ENCODE peak calls at places on chromosomes 6 and 20, in nine cellular contexts. E is mesendoderm, P is BJ, T is A673, F is skeletal muscle cell, L is foreskin fibroblast, G is lower leg skin, H is NB4, A is IMR-90. U is an unnamed sample.

GRCh38 chr6:40042232-40042631 is 108.0 kb upstream of the MOCS1 start:
- DNase-seq in E (no peak), P (no peak), T (no peak), F (no peak), L (no peak), G (no peak), H (peak), A (no peak), U (no peak)

GRCh38 chr6:137332637-137333228 is 113.5 kb upstream of the IFNGR1 start:
- DNase-seq in E (peak), P (peak), T (peak), F (no peak), L (no peak), G (no peak), H (no peak), A (no peak), U (no peak)

GRCh38 chr6:170162011-170162770 is 128.7 kb downstream of the DLL1 start:
- DNase-seq in E (no peak), P (no peak), T (no peak), F (no peak), L (no peak), G (no peak), H (peak), A (no peak), U (no peak)

GRCh38 chr20:2709205-2709981 is 16.8 kb downstream of the EBF4 start:
- DNase-seq in E (no peak), P (no peak), T (no peak), F (no peak), L (no peak), G (peak), H (no peak), A (no peak), U (no peak)

GRCh38 chr20:21053002-21053762 is 53.0 kb downstream of the LINC00237 start:
- DNase-seq in E (peak), P (no peak), T (peak), F (no peak), L (no peak), G (no peak), H (peak), A (no peak), U (no peak)

GRCh38 chr20:18133962-18134361 is 3.7 kb upstream of the KAT14 start:
- DNase-seq in E (no peak), P (no peak), T (no peak), F (no peak), L (no peak), G (no peak), H (no peak), A (no peak), U (no peak)

GRCh38 chr20:23340524-23340923 is 10.1 kb upstream of the NXT1 start:
- DNase-seq in E (peak), P (no peak), T (peak), F (no peak), L (peak), G (peak), H (peak), A (peak), U (peak)

GRCh38 chr6:68642977-68643376 is 7.9 kb downstream of the ADGRB3 start:
- DNase-seq in E (no peak), P (no peak), T (no peak), F (no peak), L (no peak), G (no peak), H (no peak), A (no peak), U (no peak)

GRCh38 chr6:4008324-4009047 is 70.5 kb downstream of the FAM217A start:
- DNase-seq in E (peak), P (peak), T (peak), F (peak), L (peak), G (no peak), H (peak), A (peak), U (peak)

GRCh38 chr20:45318948-45319347 is 10.8 kb upstream of the MATN4 start:
- DNase-seq in E (no peak), P (no peak), T (no peak), F (no peak), L (no peak), G (no peak), H (peak), A (no peak), U (no peak)

GRCh38 chr6:35049885-35050284 is 91.3 kb downstream of the TCP11 start:
- DNase-seq in E (no peak), P (peak), T (no peak), F (peak), L (peak), G (no peak), H (peak), A (peak), U (no peak)

GRCh38 chr6:96990989-96991388 is 66.5 kb downstream of the KLHL32 start:
- DNase-seq in E (no peak), P (no peak), T (no peak), F (no peak), L (no peak), G (no peak), H (no peak), A (no peak), U (no peak)

GRCh38 chr6:7827142-7827541 is 83.4 kb downstream of the TXNDC5 start:
- DNase-seq in E (no peak), P (no peak), T (no peak), F (peak), L (peak), G (no peak), H (no peak), A (peak), U (no peak)

GRCh38 chr20:46311039-46311650 is 2.8 kb upstream of the CDH22 start:
- DNase-seq in E (no peak), P (no peak), T (no peak), F (no peak), L (peak), G (no peak), H (peak), A (no peak), U (peak)

GRCh38 chr6:165676435-165677068 is 13.5 kb upstream of the PDE10A start:
- DNase-seq in E (no peak), P (no peak), T (no peak), F (no peak), L (no peak), G (no peak), H (no peak), A (peak), U (no peak)

GRCh38 chr6:1613631-1614447 is 4.1 kb downstream of the FOXC1 start:
- DNase-seq in E (peak), P (no peak), T (no peak), F (no peak), L (no peak), G (peak), H (peak), A (peak), U (no peak)

GRCh38 chr6:166446567-166447065 is 63.9 kb upstream of the MPC1 start:
- DNase-seq in E (peak), P (no peak), T (no peak), F (no peak), L (no peak), G (no peak), H (no peak), A (peak), U (no peak)

GRCh38 chr6:12132351-12133222 is 120.5 kb downstream of the HIVEP1 start:
- DNase-seq in E (no peak), P (no peak), T (no peak), F (no peak), L (no peak), G (no peak), H (no peak), A (peak), U (no peak)

GRCh38 chr6:112016335-112016734 is 37.6 kb upstream of the CCN6 start:
- DNase-seq in E (no peak), P (no peak), T (no peak), F (no peak), L (no peak), G (no peak), H (no peak), A (peak), U (no peak)

GRCh38 chr6:47479874-47480273 is 2.3 kb downstream of the CD2AP start:
- DNase-seq in E (no peak), P (no peak), T (no peak), F (no peak), L (no peak), G (no peak), H (no peak), A (no peak), U (no peak)

GRCh38 chr20:61251529-61252393 is at the start of gene CDH4:
- DNase-seq in E (peak), P (no peak), T (peak), F (no peak), L (no peak), G (no peak), H (no peak), A (no peak), U (no peak)

GRCh38 chr6:38713812-38714211 is 1.3 kb upstream of the DNAH8 start:
- DNase-seq in E (no peak), P (no peak), T (no peak), F (no peak), L (no peak), G (no peak), H (peak), A (no peak), U (no peak)

GRCh38 chr20:43389231-43389630 is 68.5 kb upstream of the SRSF6 start:
- DNase-seq in E (no peak), P (no peak), T (peak), F (no peak), L (no peak), G (no peak), H (no peak), A (no peak), U (peak)

GRCh38 chr20:33653900-33654596 is 8.1 kb upstream of the C20orf144 start:
- DNase-seq in E (peak), P (no peak), T (no peak), F (no peak), L (no peak), G (peak), H (no peak), A (no peak), U (peak)

GRCh38 chr20:43832096-43832816 is 82.4 kb upstream of the TOX2 start:
- DNase-seq in E (no peak), P (no peak), T (no peak), F (no peak), L (no peak), G (peak), H (no peak), A (no peak), U (no peak)

GRCh38 chr20:5735845-5736530 is 14.2 kb upstream of the SHLD1 start:
- DNase-seq in E (no peak), P (no peak), T (peak), F (no peak), L (peak), G (no peak), H (no peak), A (peak), U (no peak)

GRCh38 chr6:1993049-1993448 is 252.4 kb downstream of the GMDS start:
- DNase-seq in E (no peak), P (no peak), T (no peak), F (no peak), L (no peak), G (no peak), H (no peak), A (peak), U (no peak)

GRCh38 chr20:32189691-32190607 is 17.6 kb downstream of the PLAGL2 start:
- DNase-seq in E (peak), P (no peak), T (peak), F (no peak), L (peak), G (peak), H (no peak), A (peak), U (no peak)

GRCh38 chr20:11970243-11970836 is 52.6 kb downstream of the BTBD3 start:
- DNase-seq in E (no peak), P (no peak), T (no peak), F (no peak), L (no peak), G (no peak), H (no peak), A (no peak), U (no peak)

GRCh38 chr6:159679091-159680077 is 13.7 kb downstream of the SOD2 start:
- DNase-seq in E (no peak), P (no peak), T (no peak), F (no peak), L (no peak), G (no peak), H (no peak), A (peak), U (no peak)

GRCh38 chr6:66210964-66211363 is 503.9 kb upstream of the EYS start:
- DNase-seq in E (peak), P (no peak), T (no peak), F (no peak), L (no peak), G (no peak), H (peak), A (no peak), U (no peak)

GRCh38 chr6:132261354-132261753 is 139.9 kb downstream of the MOXD1 start:
- DNase-seq in E (no peak), P (no peak), T (no peak), F (peak), L (no peak), G (no peak), H (no peak), A (peak), U (no peak)

GRCh38 chr6:21115111-21115510 is 478.4 kb upstream of the SOX4 start:
- DNase-seq in E (no peak), P (no peak), T (peak), F (no peak), L (peak), G (no peak), H (no peak), A (peak), U (no peak)

GRCh38 chr6:13605634-13606033 is 9.5 kb upstream of the NOL7 start:
- DNase-seq in E (no peak), P (no peak), T (no peak), F (no peak), L (no peak), G (no peak), H (no peak), A (no peak), U (no peak)

GRCh38 chr6:145924600-145924999 is 39.6 kb downstream of the SHPRH start:
- DNase-seq in E (no peak), P (no peak), T (no peak), F (no peak), L (no peak), G (no peak), H (no peak), A (no peak), U (no peak)

GRCh38 chr20:49886571-49887203 is 28.6 kb downstream of the SPATA2 start:
- DNase-seq in E (no peak), P (no peak), T (no peak), F (no peak), L (no peak), G (no peak), H (no peak), A (no peak), U (no peak)

GRCh38 chr6:169909113-169909512 is 157.7 kb downstream of the ERMARD start:
- DNase-seq in E (no peak), P (no peak), T (no peak), F (no peak), L (no peak), G (no peak), H (no peak), A (no peak), U (no peak)

GRCh38 chr6:41732601-41733348 is 2.6 kb downstream of the TFEB start:
- DNase-seq in E (peak), P (no peak), T (no peak), F (no peak), L (no peak), G (no peak), H (peak), A (no peak), U (no peak)
- H3K4me3 ChIP-seq in E (no peak), P (peak), T (no peak), F (no peak), L (peak), G (no peak), H (no peak), A (no peak), U (no peak)

GRCh38 chr20:25539742-25540201 is 45.6 kb downstream of the NINL start:
- DNase-seq in E (no peak), P (no peak), T (no peak), F (no peak), L (no peak), G (peak), H (no peak), A (peak), U (no peak)
- H3K4me3 ChIP-seq in E (no peak), P (peak), T (peak), F (peak), L (peak), G (no peak), H (no peak), A (no peak), U (no peak)

GRCh38 chr20:41316602-41317535 is 662 bp downstream of the ZHX3 start:
- DNase-seq in E (peak), P (no peak), T (peak), F (no peak), L (peak), G (peak), H (peak), A (peak), U (no peak)

GRCh38 chr20:41321003-41321402 is 3.5 kb upstream of the ZHX3 start:
- DNase-seq in E (no peak), P (no peak), T (no peak), F (no peak), L (no peak), G (no peak), H (peak), A (no peak), U (no peak)

GRCh38 chr20:41317536-41318270 is at the start of gene ZHX3:
- DNase-seq in E (peak), P (peak), T (peak), F (peak), L (peak), G (peak), H (peak), A (peak), U (peak)

GRCh38 chr20:41316009-41316408 is 1.5 kb downstream of the ZHX3 start:
- DNase-seq in E (no peak), P (no peak), T (no peak), F (no peak), L (no peak), G (no peak), H (no peak), A (no peak), U (no peak)

DNA sequence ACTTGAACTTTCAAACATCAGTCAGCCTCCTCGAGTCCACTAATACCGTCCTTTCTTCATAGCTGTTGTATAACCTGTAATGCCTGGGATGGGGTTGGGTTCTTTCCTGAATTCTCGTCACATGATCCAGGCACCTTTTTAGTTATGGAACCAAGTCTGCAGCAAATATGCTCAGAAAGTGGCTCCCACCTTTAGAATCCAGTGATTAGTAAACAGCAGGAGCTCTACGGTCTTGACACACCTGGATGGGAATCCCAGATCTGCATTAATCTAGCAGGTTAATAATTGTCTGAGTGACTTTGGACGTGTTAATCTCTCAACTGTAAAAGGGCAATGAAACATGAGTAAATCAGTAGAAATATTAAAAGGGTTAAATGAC is 729 bp upstream of the ZHX3 start:
- DNase-seq in E (no peak), P (no peak), T (no peak), F (no peak), L (no peak), G (peak), H (no peak), A (no peak), U (no peak)
- H3K4me3 ChIP-seq in E (no peak), P (no peak), T (peak), F (peak), L (peak), G (no peak), H (peak), A (no peak), U (peak)

GRCh38 chr6:151763303-151763702 is 44.2 kb upstream of the ESR1 start:
- DNase-seq in E (peak), P (no peak), T (peak), F (no peak), L (peak), G (no peak), H (no peak), A (peak), U (no peak)

GRCh38 chr6:151762817-151763216 is 44.7 kb upstream of the ESR1 start:
- DNase-seq in E (no peak), P (no peak), T (no peak), F (no peak), L (no peak), G (no peak), H (no peak), A (no peak), U (no peak)

GRCh38 chr6:151765444-151765886 is 42.0 kb upstream of the ESR1 start:
- DNase-seq in E (peak), P (peak), T (peak), F (peak), L (peak), G (no peak), H (peak), A (peak), U (no peak)

GRCh38 chr6:151760486-151760885 is 47.0 kb upstream of the ESR1 start:
- DNase-seq in E (no peak), P (no peak), T (no peak), F (no peak), L (no peak), G (no peak), H (no peak), A (no peak), U (no peak)

DNA sequence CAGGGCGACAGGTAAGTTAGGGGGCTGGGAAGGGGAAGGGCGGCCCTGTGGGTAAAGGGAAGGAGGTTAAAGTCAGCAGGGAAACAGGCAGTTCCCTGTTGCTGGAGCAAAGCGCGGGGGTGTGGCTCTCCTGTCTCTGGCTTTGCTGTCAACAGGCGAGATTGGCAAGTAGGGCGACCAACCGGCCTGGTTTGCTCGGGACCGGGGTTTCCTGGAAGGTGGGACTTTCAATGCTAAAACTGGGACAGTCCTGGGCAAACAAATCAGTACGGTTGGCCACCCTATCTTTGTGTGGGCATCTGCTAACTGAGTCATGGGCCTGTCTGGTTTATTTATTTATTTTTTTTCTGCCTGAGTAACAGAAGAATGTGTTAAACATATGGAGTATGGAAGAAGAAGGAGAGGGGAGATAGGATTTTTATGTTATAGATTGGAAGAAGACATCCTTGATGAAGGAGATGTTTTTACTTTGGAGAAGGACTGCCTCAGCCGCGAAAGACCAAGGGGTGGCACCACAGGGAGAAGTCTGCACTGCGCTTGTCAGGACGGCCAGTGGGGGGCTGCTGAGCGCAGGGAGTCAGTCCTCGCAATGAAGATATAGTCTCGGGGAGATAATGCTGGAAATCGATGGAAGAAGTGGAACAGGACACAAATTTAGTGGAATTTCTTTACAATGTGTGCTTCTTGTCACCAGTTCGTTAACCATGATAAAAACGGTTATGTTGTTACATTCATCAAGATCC is 43.4 kb upstream of the ESR1 start:
- DNase-seq in E (peak), P (no peak), T (peak), F (peak), L (peak), G (peak), H (peak), A (peak), U (peak)
- H3K4me3 ChIP-seq in E (no peak), P (no peak), T (peak), F (peak), L (peak), G (no peak), H (no peak), A (no peak), U (no peak)

GRCh38 chr20:25858495-25859425 is 162.1 kb upstream of the ZNF337 start:
- DNase-seq in E (no peak), P (no peak), T (no peak), F (no peak), L (no peak), G (peak), H (no peak), A (no peak), U (no peak)
- H3K4me3 ChIP-seq in E (no peak), P (peak), T (no peak), F (peak), L (peak), G (no peak), H (no peak), A (no peak), U (no peak)

GRCh38 chr20:63521602-63522001 is 1.0 kb downstream of the PPDPF start:
- DNase-seq in E (no peak), P (no peak), T (no peak), F (no peak), L (no peak), G (no peak), H (no peak), A (no peak), U (no peak)

GRCh38 chr20:63520939-63521601 is 505 bp downstream of the PPDPF start:
- DNase-seq in E (peak), P (no peak), T (peak), F (peak), L (peak), G (peak), H (no peak), A (peak), U (peak)

GRCh38 chr20:63519765-63520593 is 586 bp upstream of the PPDPF start:
- DNase-seq in E (no peak), P (no peak), T (peak), F (no peak), L (peak), G (no peak), H (no peak), A (peak), U (no peak)

GRCh38 chr20:63518946-63519764 is 1.4 kb upstream of the PPDPF start:
- DNase-seq in E (no peak), P (no peak), T (no peak), F (no peak), L (no peak), G (no peak), H (no peak), A (no peak), U (no peak)

GRCh38 chr20:63520594-63520938 is at the start of gene PPDPF:
- DNase-seq in E (peak), P (no peak), T (peak), F (peak), L (peak), G (peak), H (no peak), A (peak), U (no peak)
- H3K4me3 ChIP-seq in E (peak), P (peak), T (peak), F (peak), L (peak), G (peak), H (no peak), A (peak), U (peak)

U was measured in LNCaP clone FGC.